ENCODE peak calls at places on chromosomes 5 and 9, in four cellular contexts. C, V, F and H are unnamed samples.

GRCh38 chr9:116417464-116417863 is 263.9 kb downstream of the PAPPA start:
- DNase-seq in C (no peak), V (no peak), F (no peak), H (no peak)

GRCh38 chr9:92962846-92963245 is 15.5 kb downstream of the FGD3 start:
- DNase-seq in F (peak; percentile 46), V (no peak), C (no peak), H (no peak)

GRCh38 chr5:136886623-136887022 is 521.3 kb upstream of the TRPC7 start:
- DNase-seq in F (no peak), V (no peak), C (no peak), H (no peak)

GRCh38 chr5:139635606-139636206 is 12.4 kb upstream of the CXXC5 start:
- DNase-seq in F (peak; percentile 62), V (no peak), C (no peak), H (peak; percentile 84)

GRCh38 chr9:129694265-129694664 is 28.8 kb downstream of the PRRX2 start:
- DNase-seq in V (no peak), C (no peak), F (no peak), H (no peak)

GRCh38 chr9:111668026-111668573 is 6.7 kb downstream of the GNG10 start:
- DNase-seq in C (no peak), V (no peak), F (no peak), H (no peak)

GRCh38 chr9:129676287-129676686 is 10.8 kb downstream of the PRRX2 start:
- DNase-seq in F (no peak), C (no peak), V (no peak), H (no peak)

GRCh38 chr5:132816083-132816482 is 3.0 kb downstream of the SOWAHA start:
- DNase-seq in V (no peak), F (no peak), C (no peak), H (no peak)

GRCh38 chr9:81314525-81314924 is 374.8 kb downstream of the TLE1 start:
- DNase-seq in F (no peak), C (no peak), V (no peak), H (no peak)

GRCh38 chr9:87714819-87715218 is 11.1 kb upstream of the CTSL start:
- DNase-seq in F (no peak), C (no peak), V (no peak), H (no peak)

GRCh38 chr9:120456218-120456617 is 123.7 kb downstream of the CDK5RAP2 start:
- DNase-seq in F (no peak), V (no peak), C (no peak), H (no peak)

GRCh38 chr5:56481998-56482698 is 249.0 kb upstream of the ANKRD55 start:
- DNase-seq in F (no peak), C (no peak), V (no peak), H (no peak)

GRCh38 chr5:126959188-126959587 is 71.2 kb downstream of the MARCHF3 start:
- DNase-seq in V (no peak), F (no peak), C (no peak), H (no peak)

GRCh38 chr5:112669328-112669963 is 68.2 kb upstream of the APC start:
- DNase-seq in F (no peak), C (no peak), V (no peak), H (no peak)

GRCh38 chr5:41457942-41458341 is 52.5 kb downstream of the PLCXD3 start:
- DNase-seq in F (no peak), V (no peak), C (no peak), H (no peak)

GRCh38 chr5:43773032-43773830 is 170.3 kb downstream of the NNT start:
- DNase-seq in F (no peak), V (no peak), C (no peak), H (no peak)

GRCh38 chr9:122197334-122197872 is 31.4 kb downstream of the LHX6 start:
- DNase-seq in C (no peak), V (no peak), F (no peak), H (peak; percentile 60)

GRCh38 chr5:110738503-110738811 is 350 bp upstream of the SLC25A46 start:
- DNase-seq in F (peak; percentile 72), C (no peak), V (no peak), H (no peak)

GRCh38 chr5:73022480-73023169 is 66.8 kb downstream of the FCHO2 start:
- DNase-seq in C (no peak), F (no peak), V (no peak), H (no peak)

GRCh38 chr9:17422994-17423680 is 155.7 kb upstream of the SH3GL2 start:
- DNase-seq in V (no peak), F (no peak), C (no peak), H (no peak)

GRCh38 chr9:13651969-13652663 is 372.6 kb upstream of the MPDZ start:
- DNase-seq in V (no peak), C (no peak), F (no peak), H (no peak)

GRCh38 chr5:89556215-89557009 is 673.4 kb upstream of the MEF2C start:
- DNase-seq in V (no peak), F (no peak), C (no peak), H (no peak)

GRCh38 chr5:169226904-169227303 is 74.0 kb downstream of the SLIT3 start:
- DNase-seq in V (no peak), C (no peak), F (no peak), H (no peak)

GRCh38 chr5:178532236-178532635 is 58.0 kb downstream of the COL23A1 start:
- DNase-seq in C (no peak), V (no peak), F (no peak), H (no peak)